ENCODE peak calls at places on chromosomes 7 and 10, in five cellular contexts. Z is IMR-90, O is GM12878, U is HepG2, Y is K562. L is an unnamed sample.

GRCh38 chr7:148932-149855 is 43.2 kb upstream of the FAM20C start:
- DNase-seq in Z (peak), O (peak), U (peak), Y (peak), L (peak)

GRCh38 chr10:132056663-132057062 is 9.1 kb upstream of the JAKMIP3 start:
- DNase-seq in Z (no peak), O (no peak), U (no peak), Y (no peak), L (no peak)

GRCh38 chr7:115066050-115066449 is 144.2 kb downstream of the MDFIC start:
- DNase-seq in Z (no peak), O (peak), U (no peak), Y (no peak), L (no peak)

GRCh38 chr7:132614428-132615076 is 38.3 kb upstream of the PLXNA4 start:
- DNase-seq in Z (no peak), O (no peak), U (no peak), Y (no peak), L (no peak)

GRCh38 chr7:112358456-112358855 is 91.8 kb upstream of the IFRD1 start:
- DNase-seq in Z (no peak), O (no peak), U (no peak), Y (no peak), L (no peak)

GRCh38 chr7:19177269-19177668 is 32.0 kb upstream of the FERD3L start:
- DNase-seq in Z (no peak), O (no peak), U (no peak), Y (no peak), L (no peak)

GRCh38 chr10:64518456-64518855 is 997.3 kb downstream of the REEP3 start:
- DNase-seq in Z (no peak), O (no peak), U (no peak), Y (no peak), L (no peak)

GRCh38 chr10:132943555-132944404 is 1.4 kb upstream of the CFAP46 start:
- DNase-seq in Z (no peak), O (no peak), U (no peak), Y (no peak), L (no peak)

GRCh38 chr7:118053353-118053752 is 130.6 kb upstream of the LSM8 start:
- DNase-seq in Z (no peak), O (no peak), U (no peak), Y (no peak), L (no peak)

GRCh38 chr7:30433082-30433481 is 45.5 kb downstream of the NOD1 start:
- DNase-seq in Z (peak), O (no peak), U (no peak), Y (no peak), L (no peak)

GRCh38 chr10:110946496-110946895 is 27.1 kb downstream of the SHOC2 start:
- DNase-seq in Z (no peak), O (no peak), U (no peak), Y (no peak), L (no peak)

GRCh38 chr10:100148353-100149211 is 37.2 kb downstream of the ERLIN1 start:
- DNase-seq in Z (peak), O (peak), U (peak), Y (no peak), L (no peak)

GRCh38 chr7:128938524-128939074 is 872 bp downstream of the IRF5 start:
- DNase-seq in Z (no peak), O (no peak), U (no peak), Y (peak), L (peak)

GRCh38 chr7:151062111-151062398 is 2.7 kb downstream of the SLC4A2 start:
- DNase-seq in Z (no peak), O (no peak), U (no peak), Y (no peak), L (no peak)

GRCh38 chr7:151062399-151063211 is 3.2 kb downstream of the SLC4A2 start:
- DNase-seq in Z (peak), O (no peak), U (peak), Y (peak), L (peak)

GRCh38 chr7:151060416-151061234 is 1.2 kb downstream of the SLC4A2 start:
- DNase-seq in Z (no peak), O (no peak), U (peak), Y (no peak), L (peak)

GRCh38 chr7:151060113-151060415 is 675 bp downstream of the SLC4A2 start:
- DNase-seq in Z (no peak), O (no peak), U (no peak), Y (no peak), L (no peak)

DNA sequence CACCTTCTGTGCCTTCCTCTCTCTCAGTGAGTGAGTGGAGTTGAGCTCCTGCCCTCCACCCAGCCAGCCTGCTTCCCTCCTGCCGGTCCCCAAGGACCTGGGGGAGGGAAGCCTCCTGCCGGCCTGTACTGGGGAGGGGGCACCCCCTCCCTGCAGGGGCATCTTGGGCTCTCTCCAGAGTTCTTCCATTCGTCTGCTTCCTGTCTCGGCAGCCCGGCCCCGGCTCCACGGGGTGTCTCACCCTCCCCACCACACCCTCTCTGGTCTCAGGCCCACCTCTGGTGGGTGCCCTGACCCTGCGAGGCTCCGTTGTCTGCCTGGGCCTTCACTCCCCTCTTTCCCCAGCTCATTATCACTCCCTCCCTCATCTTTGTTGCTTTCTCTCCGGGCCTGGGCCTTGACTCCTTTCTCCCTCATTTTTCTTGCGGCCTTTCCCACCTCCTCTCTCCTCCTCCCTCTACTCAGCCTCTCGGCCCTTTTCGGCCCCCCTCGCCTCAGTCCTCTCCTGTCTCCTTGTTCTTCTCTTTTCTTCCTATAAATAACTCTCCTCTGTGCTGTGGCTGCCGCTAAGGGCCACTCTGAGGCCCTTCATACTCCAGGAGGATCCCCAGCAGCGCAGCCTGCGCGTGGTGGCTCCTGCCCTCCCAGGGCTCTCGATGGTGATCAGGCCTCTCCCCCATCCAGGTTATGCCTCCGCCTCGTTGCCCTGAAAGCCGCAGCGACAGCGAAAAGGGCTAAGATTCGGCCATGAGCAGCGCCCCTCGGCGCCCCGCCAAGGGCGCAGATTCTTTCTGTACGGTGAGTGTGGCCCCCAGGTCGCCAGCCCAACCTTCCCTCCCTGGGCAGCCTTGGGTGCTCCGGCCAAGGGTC is 2.1 kb downstream of the SLC4A2 start:
- DNase-seq in Z (no peak), O (no peak), U (no peak), Y (peak), L (no peak)
- TF ChIP-seq MXI1 in Z (no peak), O (no peak), U (no peak), Y (no peak), L (no peak)

DNA sequence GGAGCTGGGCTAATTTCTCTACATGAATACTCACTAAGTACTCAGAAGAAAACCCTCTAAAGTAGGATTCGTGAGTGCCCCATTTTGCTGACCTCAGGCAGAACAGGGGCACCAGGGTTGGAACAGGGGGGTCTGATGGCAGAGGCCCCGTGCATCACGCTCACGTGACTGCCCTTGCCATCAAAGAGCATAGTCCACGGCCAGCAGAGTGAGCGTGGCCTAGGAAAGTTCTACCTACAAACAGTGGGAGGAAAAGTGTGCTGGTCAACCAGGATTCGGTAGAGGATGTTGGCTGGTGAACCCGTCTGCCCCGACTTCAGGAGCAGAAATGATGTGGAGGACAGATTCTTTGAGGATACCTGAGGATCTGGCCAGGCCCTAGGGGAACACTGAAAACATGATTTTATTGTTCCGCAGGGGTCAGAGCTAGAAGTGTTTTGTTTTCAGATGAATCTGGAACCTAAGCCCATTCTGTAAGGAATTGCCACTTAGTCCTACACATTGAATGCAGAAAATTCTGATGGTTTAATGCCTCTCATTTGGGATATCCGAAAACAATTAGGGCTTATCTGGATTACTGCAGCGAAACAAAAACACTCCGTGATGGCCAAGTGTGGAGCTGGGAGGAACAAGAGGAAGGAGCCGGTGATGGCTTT is 138.8 kb upstream of the SHH start:
- DNase-seq in Z (no peak), O (no peak), U (peak), Y (no peak), L (no peak)
- TF ChIP-seq MXI1 in Z (no peak), O (no peak), U (no peak), Y (no peak), L (no peak)

GRCh38 chr10:98340946-98341345 is 73.0 kb upstream of the LOXL4 start:
- DNase-seq in Z (peak), O (no peak), U (no peak), Y (no peak), L (peak)
- TF ChIP-seq MXI1 in Z (no peak), O (no peak), U (no peak), Y (no peak), L (no peak)

DNA sequence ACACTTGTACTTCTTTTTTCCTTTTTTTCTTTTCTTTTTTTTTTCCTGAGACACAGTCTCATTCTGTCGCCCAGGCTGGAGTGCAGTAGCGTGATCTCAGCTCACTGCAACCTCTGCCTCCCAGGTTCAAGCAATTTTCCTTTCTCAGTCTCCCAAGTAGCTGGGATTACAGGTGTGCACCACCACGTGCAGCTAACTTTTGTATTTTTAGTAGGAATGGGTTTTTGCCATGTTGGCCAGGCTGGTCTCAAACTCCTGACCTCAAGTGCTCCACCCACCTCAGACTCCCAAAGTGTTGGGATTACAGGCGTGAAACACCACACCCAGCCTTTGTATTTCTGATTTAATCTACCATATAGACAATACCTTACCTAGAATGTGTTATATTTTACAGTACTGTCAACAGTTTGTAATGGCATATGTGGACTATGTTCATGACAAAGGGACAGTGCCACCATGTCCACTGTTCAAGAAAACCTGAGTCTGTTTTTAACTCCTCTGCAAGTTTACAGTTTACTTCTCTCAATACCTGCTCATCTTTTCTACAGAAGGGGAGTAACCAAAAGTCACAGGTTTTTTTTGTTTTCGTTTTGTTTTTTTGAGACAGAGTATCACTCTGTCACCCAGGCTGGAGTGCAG is 223.8 kb upstream of the KLF14 start:
- DNase-seq in Z (no peak), O (no peak), U (no peak), Y (no peak), L (no peak)
- TF ChIP-seq MXI1 in Z (no peak), O (no peak), U (no peak), Y (no peak), L (no peak)

GRCh38 chr10:119208553-119208940 is 1.2 kb downstream of the GRK5 start:
- DNase-seq in Z (no peak), O (no peak), U (no peak), Y (no peak), L (no peak)

GRCh38 chr10:119207367-119207668 is at the start of gene GRK5:
- DNase-seq in Z (peak), O (peak), U (peak), Y (peak), L (peak)

GRCh38 chr10:119206603-119207366 is 586 bp upstream of the GRK5 start:
- DNase-seq in Z (peak), O (no peak), U (no peak), Y (peak), L (peak)

GRCh38 chr10:119207713-119208552 is 562 bp downstream of the GRK5 start:
- DNase-seq in Z (peak), O (no peak), U (peak), Y (peak), L (peak)

DNA sequence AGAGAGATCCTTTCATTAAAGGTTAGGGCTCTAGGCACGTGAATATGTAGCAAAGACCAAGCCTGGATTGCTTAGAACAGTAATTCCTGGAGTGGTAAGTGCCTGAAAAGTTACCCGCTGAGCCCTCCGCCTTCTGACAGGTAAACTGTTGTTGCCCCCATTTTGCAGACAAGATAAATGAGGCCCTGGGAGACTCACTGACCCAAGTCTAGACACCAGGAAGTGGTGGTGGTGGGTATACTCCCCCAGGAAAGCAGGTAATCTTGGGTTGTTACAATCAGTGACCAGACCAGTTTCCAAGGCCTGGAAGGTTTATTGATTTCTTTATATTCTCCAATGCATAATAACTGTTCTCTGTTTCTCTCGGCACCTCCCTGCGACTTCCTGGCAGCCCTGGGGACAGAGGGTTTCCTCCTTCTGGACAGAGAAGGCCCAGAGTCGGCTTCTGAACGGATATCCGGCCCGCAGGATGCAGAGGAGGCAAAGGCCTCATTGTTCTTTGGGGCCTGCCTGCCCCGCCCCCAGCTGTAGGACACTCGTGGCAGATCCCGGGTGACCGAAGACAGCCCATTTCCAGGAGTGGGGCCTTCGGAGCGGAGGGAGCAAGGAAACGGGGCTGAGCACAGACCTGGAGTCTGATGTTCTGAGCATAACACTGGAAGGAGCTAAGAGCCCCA is 1.3 kb upstream of the GRK5 start:
- DNase-seq in Z (no peak), O (no peak), U (peak), Y (peak), L (peak)
- TF ChIP-seq MXI1 in Z (no peak), O (no peak), U (no peak), Y (no peak), L (no peak)

L was measured in SK-N-SH.